ENCODE peak calls at places on chromosomes 6 and 20, in five cellular contexts. One of them, this sample, is unnamed.

GRCh38 chr6:14178083-14178445 is 60.5 kb downstream of the CD83 start:
- DNase-seq in WTC11: no peak
- DNase-seq in body of pancreas: no peak
- DNase-seq in astrocyte of the cerebellum: no peak
- DNase-seq in AG09309: no peak
- DNase-seq in this sample: no peak

GRCh38 chr6:43972915-43973304 is 154.3 kb downstream of the MRPL14 start:
- DNase-seq in body of pancreas: peak
- DNase-seq in astrocyte of the cerebellum: peak
- DNase-seq in WTC11: no peak
- DNase-seq in AG09309: peak
- DNase-seq in this sample: no peak

GRCh38 chr6:163122365-163122764 is 292.2 kb upstream of the QKI start:
- DNase-seq in body of pancreas: no peak
- DNase-seq in WTC11: no peak
- DNase-seq in astrocyte of the cerebellum: no peak
- DNase-seq in AG09309: no peak
- DNase-seq in this sample: no peak

GRCh38 chr6:2378891-2379652 is 133.7 kb upstream of the GMDS start:
- DNase-seq in WTC11: no peak
- DNase-seq in astrocyte of the cerebellum: no peak
- DNase-seq in AG09309: no peak
- DNase-seq in body of pancreas: no peak
- DNase-seq in this sample: no peak

GRCh38 chr20:36493801-36494114 is 47.6 kb upstream of the MYL9 start:
- DNase-seq in astrocyte of the cerebellum: peak
- DNase-seq in AG09309: peak
- DNase-seq in body of pancreas: peak
- DNase-seq in WTC11: no peak
- DNase-seq in this sample: no peak

GRCh38 chr20:41142241-41142640 is 4.9 kb downstream of the PLCG1 start:
- DNase-seq in body of pancreas: no peak
- DNase-seq in AG09309: no peak
- DNase-seq in astrocyte of the cerebellum: no peak
- DNase-seq in WTC11: no peak
- DNase-seq in this sample: no peak

GRCh38 chr20:51481311-51481997 is 61.1 kb downstream of the NFATC2 start:
- DNase-seq in WTC11: no peak
- DNase-seq in body of pancreas: no peak
- DNase-seq in astrocyte of the cerebellum: no peak
- DNase-seq in AG09309: no peak
- DNase-seq in this sample: no peak

GRCh38 chr6:110295451-110296145 is 62.6 kb downstream of the METTL24 start:
- DNase-seq in WTC11: no peak
- DNase-seq in astrocyte of the cerebellum: no peak
- DNase-seq in body of pancreas: no peak
- DNase-seq in AG09309: no peak
- DNase-seq in this sample: no peak

GRCh38 chr20:43379239-43379917 is 78.3 kb upstream of the SRSF6 start:
- DNase-seq in body of pancreas: no peak
- DNase-seq in astrocyte of the cerebellum: peak
- DNase-seq in WTC11: no peak
- DNase-seq in AG09309: peak
- DNase-seq in this sample: no peak

GRCh38 chr6:122491915-122492537 is 20.4 kb upstream of the SERINC1 start:
- DNase-seq in astrocyte of the cerebellum: peak
- DNase-seq in AG09309: peak
- DNase-seq in WTC11: peak
- DNase-seq in body of pancreas: peak
- DNase-seq in this sample: peak

GRCh38 chr6:161215193-161215592 is 58.7 kb downstream of the AGPAT4 start:
- DNase-seq in body of pancreas: peak
- DNase-seq in WTC11: no peak
- DNase-seq in AG09309: peak
- DNase-seq in astrocyte of the cerebellum: peak
- DNase-seq in this sample: no peak

GRCh38 chr6:151070666-151071065 is 169.1 kb upstream of the AKAP12 start:
- DNase-seq in body of pancreas: no peak
- DNase-seq in astrocyte of the cerebellum: no peak
- DNase-seq in WTC11: no peak
- DNase-seq in AG09309: peak
- DNase-seq in this sample: no peak
- TF ChIP-seq CTCF in body of pancreas: no peak
- TF ChIP-seq CTCF in astrocyte of the cerebellum: no peak
- TF ChIP-seq CTCF in WTC11: no peak
- TF ChIP-seq CTCF in AG09309: no peak
- TF ChIP-seq CTCF in this sample: no peak

GRCh38 chr20:48933017-48933766 is 11.7 kb downstream of the ARFGEF2 start:
- DNase-seq in body of pancreas: no peak
- DNase-seq in astrocyte of the cerebellum: no peak
- DNase-seq in AG09309: no peak
- DNase-seq in WTC11: no peak
- DNase-seq in this sample: no peak
- TF ChIP-seq CTCF in body of pancreas: no peak
- TF ChIP-seq CTCF in astrocyte of the cerebellum: no peak
- TF ChIP-seq CTCF in AG09309: no peak
- TF ChIP-seq CTCF in WTC11: no peak
- TF ChIP-seq CTCF in this sample: no peak

GRCh38 chr6:11209941-11210340 is 22.5 kb downstream of the NEDD9 start:
- DNase-seq in astrocyte of the cerebellum: no peak
- DNase-seq in WTC11: no peak
- DNase-seq in AG09309: no peak
- DNase-seq in body of pancreas: no peak
- DNase-seq in this sample: no peak
- TF ChIP-seq CTCF in astrocyte of the cerebellum: no peak
- TF ChIP-seq CTCF in WTC11: no peak
- TF ChIP-seq CTCF in AG09309: no peak
- TF ChIP-seq CTCF in body of pancreas: no peak
- TF ChIP-seq CTCF in this sample: no peak

GRCh38 chr6:168160506-168161370 is 81.7 kb upstream of the FRMD1 start:
- DNase-seq in astrocyte of the cerebellum: no peak
- DNase-seq in AG09309: no peak
- DNase-seq in body of pancreas: no peak
- DNase-seq in WTC11: no peak
- DNase-seq in this sample: no peak
- TF ChIP-seq CTCF in astrocyte of the cerebellum: no peak
- TF ChIP-seq CTCF in AG09309: no peak
- TF ChIP-seq CTCF in body of pancreas: no peak
- TF ChIP-seq CTCF in WTC11: no peak
- TF ChIP-seq CTCF in this sample: no peak

GRCh38 chr6:85116475-85116874 is 333.4 kb upstream of the NT5E start:
- DNase-seq in AG09309: no peak
- DNase-seq in astrocyte of the cerebellum: no peak
- DNase-seq in body of pancreas: no peak
- DNase-seq in WTC11: no peak
- DNase-seq in this sample: no peak

GRCh38 chr6:85115876-85116275 is 334.0 kb upstream of the NT5E start:
- DNase-seq in WTC11: no peak
- DNase-seq in AG09309: no peak
- DNase-seq in body of pancreas: no peak
- DNase-seq in astrocyte of the cerebellum: no peak
- DNase-seq in this sample: no peak

GRCh38 chr6:85114583-85114939 is 335.3 kb upstream of the NT5E start:
- DNase-seq in WTC11: no peak
- DNase-seq in body of pancreas: no peak
- DNase-seq in astrocyte of the cerebellum: no peak
- DNase-seq in AG09309: no peak
- DNase-seq in this sample: no peak

GRCh38 chr6:85113934-85114582 is 335.8 kb upstream of the NT5E start:
- DNase-seq in body of pancreas: no peak
- DNase-seq in astrocyte of the cerebellum: no peak
- DNase-seq in WTC11: no peak
- DNase-seq in AG09309: no peak
- DNase-seq in this sample: no peak

DNA sequence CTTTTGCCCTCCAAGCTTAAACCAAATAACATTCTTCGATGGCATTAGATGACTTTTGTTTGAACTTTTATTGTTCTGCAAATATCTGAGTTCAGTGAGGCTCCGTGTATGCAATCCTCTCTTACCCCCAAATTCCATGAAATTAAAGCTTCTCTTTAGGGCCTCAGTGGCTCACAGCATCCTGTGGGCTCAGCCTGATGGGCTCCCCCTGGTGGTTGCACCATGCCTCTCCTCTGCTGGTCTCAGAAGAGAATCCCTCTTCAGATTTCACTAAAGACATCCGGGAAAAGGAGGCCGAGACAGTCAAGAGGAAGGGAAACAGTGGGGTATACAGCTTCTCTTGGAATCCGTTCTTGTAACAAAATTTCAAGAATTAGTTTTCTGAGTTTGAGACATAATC is 331.6 kb upstream of the NT5E start:
- DNase-seq in AG09309: no peak
- DNase-seq in astrocyte of the cerebellum: no peak
- DNase-seq in WTC11: peak
- DNase-seq in body of pancreas: no peak
- DNase-seq in this sample: no peak
- TF ChIP-seq CTCF in AG09309: peak
- TF ChIP-seq CTCF in astrocyte of the cerebellum: no peak
- TF ChIP-seq CTCF in WTC11: peak
- TF ChIP-seq CTCF in body of pancreas: no peak
- TF ChIP-seq CTCF in this sample: no peak

This sample was measured in D721Med.